ENCODE peak calls at places on chromosomes 13 and 19, in nine cellular contexts. B is lower lobe of right lung; W is CD8-positive, alpha-beta T cell; D is tibial nerve; I is RWPE1; A is heart left ventricle; L is body of pancreas; J is neuronal stem cell; X is endothelial cell of umbilical vein. F is an unnamed sample.

GRCh38 chr13:48231080-48231479 is 1.9 kb upstream of the ITM2B start:
- DNase-seq in B (no peak), W (no peak), D (no peak), I (no peak), A (no peak), L (no peak), J (no peak), X (peak), F (no peak)

GRCh38 chr13:111792956-111793355 is 274.0 kb upstream of the SOX1 start:
- DNase-seq in B (peak), W (no peak), D (no peak), I (no peak), A (no peak), L (no peak), J (no peak), X (no peak), F (no peak)

GRCh38 chr19:53172892-53173291 is 14.0 kb upstream of the ZNF347 start:
- DNase-seq in B (no peak), W (no peak), D (no peak), I (no peak), A (no peak), L (no peak), J (no peak), X (no peak), F (no peak)

GRCh38 chr13:33383724-33384577 is 98.4 kb upstream of the STARD13 start:
- DNase-seq in B (no peak), W (no peak), D (no peak), I (no peak), A (no peak), L (peak), J (no peak), X (no peak), F (no peak)

GRCh38 chr13:84896128-84896527 is 903.1 kb downstream of the SLITRK6 start:
- DNase-seq in B (no peak), W (no peak), D (no peak), I (peak), A (no peak), L (peak), J (peak), X (peak), F (no peak)

GRCh38 chr13:72025836-72026235 is 158.8 kb upstream of the DACH1 start:
- DNase-seq in B (no peak), W (no peak), D (no peak), I (no peak), A (no peak), L (no peak), J (no peak), X (no peak), F (no peak)

GRCh38 chr19:53034948-53035675 is 9.4 kb upstream of the ERVV-2 start:
- DNase-seq in B (no peak), W (no peak), D (no peak), I (no peak), A (no peak), L (no peak), J (no peak), X (no peak), F (no peak)

GRCh38 chr13:112720814-112721197 is 31.0 kb downstream of the ATP11A start:
- DNase-seq in B (no peak), W (no peak), D (no peak), I (no peak), A (no peak), L (no peak), J (no peak), X (no peak), F (no peak)

GRCh38 chr13:114022309-114022669 is 48.4 kb upstream of the C13orf46 start:
- DNase-seq in B (no peak), W (peak), D (no peak), I (no peak), A (no peak), L (no peak), J (no peak), X (no peak), F (no peak)

GRCh38 chr19:47778954-47779351 is 450 bp downstream of the SELENOW start:
- DNase-seq in B (no peak), W (no peak), D (no peak), I (no peak), A (peak), L (peak), J (no peak), X (peak), F (no peak)

GRCh38 chr19:6639439-6639838 is 30.5 kb downstream of the TNFSF14 start:
- DNase-seq in B (no peak), W (no peak), D (no peak), I (no peak), A (no peak), L (no peak), J (no peak), X (peak), F (no peak)

GRCh38 chr19:46648070-46648960 is 12.3 kb upstream of the GNG8 start:
- DNase-seq in B (no peak), W (no peak), D (no peak), I (no peak), A (no peak), L (no peak), J (no peak), X (no peak), F (no peak)

GRCh38 chr19:49690656-49691242 is at the start of gene CPT1C:
- DNase-seq in B (peak), W (peak), D (peak), I (peak), A (peak), L (peak), J (peak), X (peak), F (no peak)

GRCh38 chr19:33797821-33798633 is 1.4 kb downstream of the KCTD15 start:
- DNase-seq in B (no peak), W (no peak), D (no peak), I (no peak), A (peak), L (peak), J (peak), X (peak), F (no peak)

GRCh38 chr19:39147480-39147879 is 21.9 kb downstream of the PAK4 start:
- DNase-seq in B (no peak), W (no peak), D (no peak), I (no peak), A (no peak), L (no peak), J (no peak), X (no peak), F (no peak)

GRCh38 chr19:34411216-34411615 is 7.0 kb downstream of the PDCD2L start:
- DNase-seq in B (no peak), W (no peak), D (no peak), I (no peak), A (no peak), L (no peak), J (no peak), X (no peak), F (no peak)

GRCh38 chr13:46530084-46530935 is 22.7 kb upstream of the LRCH1 start:
- DNase-seq in B (no peak), W (no peak), D (no peak), I (no peak), A (no peak), L (no peak), J (no peak), X (no peak), F (no peak)

GRCh38 chr13:44158055-44158655 is 215.5 kb upstream of the SERP2 start:
- DNase-seq in B (no peak), W (no peak), D (no peak), I (no peak), A (no peak), L (no peak), J (no peak), X (no peak), F (no peak)

GRCh38 chr19:405138-405965 is 3.6 kb downstream of the C2CD4C start:
- DNase-seq in B (no peak), W (no peak), D (no peak), I (no peak), A (no peak), L (no peak), J (no peak), X (no peak), F (no peak)

GRCh38 chr19:4591296-4591695 is 31.8 kb upstream of the SEMA6B start:
- DNase-seq in B (no peak), W (no peak), D (no peak), I (no peak), A (no peak), L (no peak), J (no peak), X (no peak), F (no peak)

GRCh38 chr13:48010698-48011097 is 9.6 kb upstream of the SUCLA2 start:
- DNase-seq in B (no peak), W (no peak), D (no peak), I (no peak), A (no peak), L (no peak), J (no peak), X (no peak), F (no peak)

GRCh38 chr13:109454167-109454917 is 332.0 kb downstream of the IRS2 start:
- DNase-seq in B (no peak), W (no peak), D (no peak), I (no peak), A (no peak), L (no peak), J (no peak), X (no peak), F (peak)

GRCh38 chr13:105207586-105208293 is 1327.7 kb downstream of the EFNB2 start:
- DNase-seq in B (no peak), W (no peak), D (no peak), I (no peak), A (no peak), L (no peak), J (no peak), X (no peak), F (no peak)

GRCh38 chr19:47713046-47714021 is at the start of gene EHD2:
- DNase-seq in B (peak), W (no peak), D (peak), I (peak), A (peak), L (peak), J (no peak), X (peak), F (no peak)

GRCh38 chr13:88895261-88895941 is 1224.2 kb downstream of the SLITRK5 start:
- DNase-seq in B (no peak), W (no peak), D (no peak), I (no peak), A (no peak), L (no peak), J (no peak), X (no peak), F (no peak)

GRCh38 chr19:47057328-47057727 is 8.9 kb upstream of the TMEM160 start:
- DNase-seq in B (no peak), W (no peak), D (no peak), I (no peak), A (no peak), L (no peak), J (no peak), X (no peak), F (no peak)

GRCh38 chr19:49094505-49095482 is 9.5 kb downstream of the SNRNP70 start:
- DNase-seq in B (no peak), W (no peak), D (no peak), I (no peak), A (peak), L (no peak), J (no peak), X (no peak), F (no peak)

GRCh38 chr13:48094404-48094780 is 512 bp downstream of the MED4 start:
- DNase-seq in B (no peak), W (no peak), D (no peak), I (peak), A (no peak), L (no peak), J (no peak), X (peak), F (no peak)

GRCh38 chr19:53872762-53873161 is 5.1 kb downstream of the MYADM start:
- DNase-seq in B (no peak), W (no peak), D (no peak), I (no peak), A (no peak), L (no peak), J (no peak), X (no peak), F (no peak)

GRCh38 chr13:72808917-72809500 is 27.1 kb downstream of the PIBF1 start:
- DNase-seq in B (no peak), W (no peak), D (no peak), I (peak), A (no peak), L (no peak), J (peak), X (peak), F (no peak)

GRCh38 chr19:51681286-51681956 is 11.7 kb upstream of the SPACA6 start:
- DNase-seq in B (no peak), W (no peak), D (no peak), I (no peak), A (no peak), L (no peak), J (no peak), X (no peak), F (no peak)

GRCh38 chr19:8240274-8241229 is 31.4 kb downstream of the CERS4 start:
- DNase-seq in B (peak), W (peak), D (peak), I (peak), A (peak), L (peak), J (peak), X (peak), F (peak)

GRCh38 chr13:111252449-111253124 is 67.9 kb upstream of the TEX29 start:
- DNase-seq in B (no peak), W (no peak), D (no peak), I (no peak), A (no peak), L (no peak), J (no peak), X (no peak), F (no peak)

GRCh38 chr13:40589285-40590109 is 76.9 kb downstream of the FOXO1 start:
- DNase-seq in B (no peak), W (no peak), D (no peak), I (peak), A (peak), L (no peak), J (peak), X (peak), F (no peak)
- H3K27ac ChIP-seq in B (peak), W (no peak), D (peak), I (no peak), A (peak), L (peak), J (no peak), X (peak), F (peak)

GRCh38 chr13:51797664-51798488 is 6.1 kb downstream of the DHRS12 start:
- DNase-seq in B (no peak), W (peak), D (no peak), I (peak), A (no peak), L (peak), J (peak), X (peak), F (no peak)

GRCh38 chr13:51794959-51795358 is 9.0 kb downstream of the DHRS12 start:
- DNase-seq in B (no peak), W (no peak), D (no peak), I (no peak), A (no peak), L (peak), J (no peak), X (no peak), F (no peak)

GRCh38 chr13:51793570-51794273 is 10.2 kb downstream of the DHRS12 start:
- DNase-seq in B (no peak), W (no peak), D (no peak), I (peak), A (no peak), L (peak), J (no peak), X (peak), F (no peak)

GRCh38 chr13:51799261-51799660 is 4.7 kb downstream of the DHRS12 start:
- DNase-seq in B (no peak), W (no peak), D (no peak), I (no peak), A (no peak), L (no peak), J (no peak), X (no peak), F (no peak)

GRCh38 chr13:51795419-51795818 is 8.5 kb downstream of the DHRS12 start:
- DNase-seq in B (no peak), W (no peak), D (no peak), I (no peak), A (no peak), L (no peak), J (no peak), X (no peak), F (no peak)
- H3K27ac ChIP-seq in B (no peak), W (no peak), D (no peak), I (no peak), A (no peak), L (peak), J (no peak), X (no peak), F (no peak)

GRCh38 chr19:16406356-16406755 is 65.4 kb downstream of the EPS15L1 start:
- DNase-seq in B (no peak), W (no peak), D (no peak), I (no peak), A (no peak), L (no peak), J (no peak), X (no peak), F (no peak)

GRCh38 chr19:16405797-16406196 is 66.0 kb downstream of the EPS15L1 start:
- DNase-seq in B (no peak), W (no peak), D (no peak), I (no peak), A (no peak), L (no peak), J (no peak), X (no peak), F (no peak)

GRCh38 chr19:16403151-16403977 is 68.4 kb downstream of the EPS15L1 start:
- DNase-seq in B (no peak), W (no peak), D (peak), I (no peak), A (no peak), L (no peak), J (no peak), X (no peak), F (no peak)

GRCh38 chr19:16405091-16405490 is 66.7 kb downstream of the EPS15L1 start:
- DNase-seq in B (no peak), W (no peak), D (no peak), I (no peak), A (no peak), L (no peak), J (no peak), X (no peak), F (no peak)

DNA sequence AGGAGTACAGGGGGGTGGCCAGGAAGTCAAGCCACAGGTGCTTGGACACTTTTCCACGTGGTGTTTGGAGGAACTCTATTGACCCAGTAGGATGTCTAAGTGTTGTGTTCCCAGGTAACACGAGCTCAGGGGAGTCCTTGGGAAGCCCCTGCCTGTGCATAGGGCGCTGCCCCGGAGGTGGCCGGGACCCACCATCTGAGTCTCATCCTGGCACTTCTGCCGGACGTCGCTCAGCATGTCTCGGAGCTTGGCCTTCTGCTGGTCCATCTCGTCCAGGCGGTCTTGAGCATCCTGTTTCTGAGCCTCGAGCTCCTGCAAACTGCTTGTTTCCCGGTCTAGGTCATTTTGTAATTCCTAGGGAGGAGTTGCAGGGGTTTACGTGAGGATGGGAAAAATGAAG is 67.4 kb downstream of the EPS15L1 start:
- DNase-seq in B (no peak), W (no peak), D (no peak), I (no peak), A (no peak), L (no peak), J (no peak), X (no peak), F (no peak)
- H3K27ac ChIP-seq in B (peak), W (no peak), D (peak), I (no peak), A (no peak), L (no peak), J (no peak), X (no peak), F (no peak)

GRCh38 chr13:65932587-65933239 is 1297.4 kb downstream of the PCDH9 start:
- DNase-seq in B (no peak), W (no peak), D (no peak), I (peak), A (no peak), L (no peak), J (no peak), X (no peak), F (no peak)

GRCh38 chr13:65940720-65941119 is 1289.4 kb downstream of the PCDH9 start:
- DNase-seq in B (no peak), W (no peak), D (no peak), I (no peak), A (peak), L (peak), J (no peak), X (no peak), F (no peak)

GRCh38 chr13:65932013-65932412 is 1298.1 kb downstream of the PCDH9 start:
- DNase-seq in B (no peak), W (no peak), D (no peak), I (no peak), A (no peak), L (no peak), J (no peak), X (no peak), F (no peak)

DNA sequence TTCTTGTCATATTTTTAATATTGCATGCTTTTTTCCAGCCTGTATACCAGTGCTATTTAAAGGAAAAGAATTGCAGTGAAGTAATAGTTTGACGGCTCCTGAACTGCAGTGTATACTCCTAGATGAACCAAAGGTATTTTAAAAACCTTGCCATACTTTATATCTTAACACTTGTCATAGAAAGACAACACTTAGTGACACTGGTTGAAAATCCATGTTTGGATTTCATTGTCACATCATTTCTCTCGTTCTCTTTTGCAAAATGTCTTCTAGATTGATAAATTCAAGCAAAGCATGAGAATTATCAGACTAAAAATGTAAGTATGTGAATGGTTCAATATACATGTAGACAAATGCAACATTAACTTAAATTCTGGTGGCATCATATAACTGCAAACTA is 1293.9 kb downstream of the PCDH9 start:
- DNase-seq in B (no peak), W (no peak), D (no peak), I (no peak), A (no peak), L (no peak), J (no peak), X (no peak), F (no peak)
- H3K27ac ChIP-seq in B (no peak), W (no peak), D (no peak), I (no peak), A (no peak), L (no peak), J (no peak), X (no peak), F (no peak)

GRCh38 chr19:55253842-55254624 is 4.8 kb downstream of the PPP6R1 start:
- DNase-seq in B (no peak), W (peak), D (no peak), I (no peak), A (no peak), L (no peak), J (no peak), X (peak), F (no peak)
- H3K27ac ChIP-seq in B (peak), W (peak), D (peak), I (peak), A (no peak), L (no peak), J (no peak), X (peak), F (no peak)

DNA sequence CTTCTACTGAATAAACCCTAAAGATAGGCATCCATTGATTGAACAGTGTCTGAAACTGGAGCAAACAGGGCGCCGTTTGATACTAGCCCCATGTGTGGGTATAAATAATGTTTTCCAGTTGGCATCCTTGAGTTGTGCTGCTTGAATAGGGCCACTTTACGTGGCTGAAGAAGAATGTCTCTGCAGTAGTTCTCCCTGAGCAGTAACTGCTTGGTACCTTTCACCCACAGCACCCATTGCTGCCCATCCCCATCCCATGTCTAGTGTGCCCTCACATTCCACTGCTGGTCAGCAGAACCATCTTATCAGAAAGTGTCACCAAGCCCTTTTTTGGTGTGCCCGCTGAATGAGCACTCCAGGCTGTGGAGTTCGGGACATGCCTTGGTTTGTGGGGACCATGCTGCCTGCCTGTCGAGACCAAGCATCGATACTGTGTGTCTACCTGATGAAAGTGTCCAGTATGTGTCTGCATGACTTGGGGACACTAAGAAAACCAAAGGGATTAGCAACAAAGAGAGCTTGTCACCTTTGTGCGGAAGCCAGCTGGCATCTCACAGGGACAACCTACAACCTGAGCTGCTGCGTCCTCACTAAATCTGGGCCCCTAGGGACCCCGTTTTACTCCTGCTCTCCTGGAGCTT is 162.0 kb downstream of the TM9SF2 start:
- DNase-seq in B (no peak), W (no peak), D (no peak), I (no peak), A (no peak), L (no peak), J (no peak), X (no peak), F (no peak)
- H3K27ac ChIP-seq in B (no peak), W (no peak), D (no peak), I (no peak), A (no peak), L (no peak), J (peak), X (no peak), F (no peak)

F was measured in thoracic aorta.